ENCODE peak calls at places on chromosome 21, in seven cellular contexts. T, I, O, K, B, F and U are unnamed samples.

GRCh38 chr21:41449613-41450012 is 23.6 kb downstream of the MX1 start:
- DNase-seq in T (no peak), I (no peak), O (no peak), K (no peak), B (no peak), F (no peak), U (no peak)

GRCh38 chr21:31983120-31983519 is 110.3 kb downstream of the HUNK start:
- DNase-seq in T (no peak), I (no peak), O (no peak), K (no peak), B (peak; percentile 37), F (no peak), U (peak; percentile 4)

GRCh38 chr21:43919871-43920801 is 55.1 kb downstream of the AGPAT3 start:
- DNase-seq in T (no peak), I (no peak), O (no peak), K (no peak), B (no peak), F (peak; percentile 54), U (no peak)

GRCh38 chr21:27067226-27067625 is 100.3 kb upstream of the ADAMTS5 start:
- DNase-seq in T (no peak), I (no peak), O (no peak), K (no peak), B (no peak), F (no peak), U (no peak)

GRCh38 chr21:31750843-31751242 is 18.9 kb upstream of the SCAF4 start:
- DNase-seq in T (no peak), I (no peak), O (peak; percentile 50), K (no peak), B (no peak), F (no peak), U (no peak)

GRCh38 chr21:27725916-27726315 is 759.0 kb upstream of the ADAMTS5 start:
- DNase-seq in T (no peak), I (no peak), O (no peak), K (no peak), B (no peak), F (no peak), U (no peak)

GRCh38 chr21:29601072-29601471 is 302.4 kb downstream of the BACH1 start:
- DNase-seq in T (no peak), I (no peak), O (no peak), K (no peak), B (no peak), F (no peak), U (no peak)

GRCh38 chr21:37073417-37074194 is 552 bp downstream of the TTC3 start:
- DNase-seq in T (peak; percentile 73), I (no peak), O (no peak), K (peak; percentile 61), B (no peak), F (no peak), U (peak; percentile 21)

GRCh38 chr21:31444061-31444460 is 100.0 kb upstream of the TIAM1 start:
- DNase-seq in T (no peak), I (no peak), O (no peak), K (no peak), B (no peak), F (no peak), U (no peak)

GRCh38 chr21:32403201-32403701 is 9.3 kb upstream of the EVA1C start:
- DNase-seq in T (peak; percentile 86), I (no peak), O (no peak), K (peak; percentile 81), B (peak; percentile 48), F (peak; percentile 3), U (peak; percentile 48)

DNA sequence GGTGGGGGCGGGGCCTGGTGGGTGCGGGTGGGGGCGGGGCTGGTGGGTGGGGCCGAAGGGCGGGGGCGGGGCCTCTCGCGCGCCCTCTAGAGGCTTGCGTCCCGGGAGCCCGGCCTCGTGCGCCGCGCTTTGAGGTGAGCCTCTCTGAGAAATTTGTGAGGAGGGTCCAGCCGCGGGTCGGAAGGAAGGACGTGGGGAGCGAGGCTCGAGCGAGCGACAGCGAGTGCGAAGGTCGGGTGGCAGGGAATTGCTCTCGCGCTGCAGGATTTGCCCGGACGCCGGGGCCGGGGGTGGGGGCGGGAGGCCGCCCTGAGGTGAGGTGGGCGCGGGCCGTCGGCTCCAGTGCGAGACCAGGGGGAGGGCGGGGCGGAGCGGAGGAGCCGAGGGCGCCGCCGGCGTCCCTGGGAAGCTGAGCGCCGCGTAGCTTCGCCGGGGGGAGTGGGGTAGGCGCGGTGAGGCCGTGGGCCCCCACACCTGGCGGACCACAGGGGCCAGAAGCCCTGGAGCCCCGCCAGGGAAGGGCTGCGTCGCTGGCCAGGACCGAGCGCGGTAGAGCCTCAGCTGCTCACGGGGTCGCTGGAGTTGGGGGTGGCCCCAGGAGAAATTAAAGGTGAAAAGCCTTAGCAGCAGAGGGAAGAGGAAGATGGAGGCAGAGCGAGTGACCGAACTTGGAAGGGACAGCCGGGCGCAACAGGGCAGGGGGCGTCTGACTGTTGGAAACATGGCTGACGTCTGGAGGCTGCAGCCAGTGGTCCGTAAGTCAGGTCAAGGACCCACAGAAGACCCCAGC is 754 bp upstream of the LSS start:
- DNase-seq in T (peak; percentile 71), I (peak; percentile 10), O (no peak), K (peak; percentile 86), B (peak; percentile 37), F (no peak), U (no peak)
- TF ChIP-seq JUND in T (no peak), I (no peak), O (no peak), K (no peak), B (no peak), F (no peak), U (no peak)

GRCh38 chr21:42534901-42535378 is 21.3 kb downstream of the SLC37A1 start:
- DNase-seq in T (no peak), I (no peak), O (no peak), K (no peak), B (no peak), F (peak; percentile 80), U (no peak)

GRCh38 chr21:42537106-42537742 is 23.6 kb downstream of the SLC37A1 start:
- DNase-seq in T (peak; percentile 36), I (no peak), O (no peak), K (no peak), B (no peak), F (no peak), U (peak; percentile 52)

GRCh38 chr21:42536601-42537000 is 22.9 kb downstream of the SLC37A1 start:
- DNase-seq in T (no peak), I (no peak), O (no peak), K (no peak), B (no peak), F (no peak), U (no peak)

GRCh38 chr21:42534361-42534900 is 20.8 kb downstream of the SLC37A1 start:
- DNase-seq in T (no peak), I (no peak), O (no peak), K (peak; percentile 49), B (no peak), F (no peak), U (no peak)

DNA sequence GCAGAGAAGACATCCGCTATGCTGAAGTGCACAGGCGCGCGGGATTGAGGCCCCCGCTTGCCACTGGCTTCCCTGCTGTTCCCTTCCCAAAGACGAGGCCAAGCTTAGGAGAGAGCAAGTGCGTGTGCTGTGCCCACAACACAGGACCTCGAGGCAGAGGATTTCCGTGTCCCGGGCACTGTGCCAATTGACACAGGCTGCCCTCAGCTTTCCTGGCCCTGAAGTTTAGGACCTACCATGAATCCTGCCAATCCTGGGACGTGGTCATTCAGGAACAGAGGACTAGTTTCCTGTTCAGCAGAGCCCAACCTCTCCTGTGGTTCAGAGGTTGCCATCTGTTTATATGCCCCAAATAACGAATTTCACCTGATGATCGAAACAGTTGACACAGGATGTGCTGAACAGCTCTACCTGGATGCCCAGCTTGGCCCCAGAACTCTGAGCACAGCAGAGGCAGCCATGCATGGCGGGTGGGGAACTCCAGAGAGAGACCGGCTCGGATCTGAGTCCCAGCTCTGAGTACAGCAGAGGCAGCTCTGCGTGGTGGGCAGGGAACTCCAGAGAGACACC is 22.0 kb downstream of the SLC37A1 start:
- DNase-seq in T (no peak), I (no peak), O (no peak), K (no peak), B (no peak), F (peak; percentile 81), U (no peak)
- TF ChIP-seq JUND in T (no peak), I (no peak), O (no peak), K (no peak), B (no peak), F (no peak), U (no peak)

GRCh38 chr21:45142469-45142868 is 68.1 kb downstream of the ADARB1 start:
- DNase-seq in T (peak; percentile 26), I (no peak), O (no peak), K (no peak), B (no peak), F (no peak), U (no peak)
- TF ChIP-seq JUND in T (no peak), I (no peak), O (no peak), K (peak; percentile 50), B (no peak), F (no peak), U (no peak)

GRCh38 chr21:35025206-35026152 is 23.6 kb downstream of the RUNX1 start:
- DNase-seq in T (no peak), I (no peak), O (no peak), K (no peak), B (no peak), F (no peak), U (no peak)

GRCh38 chr21:35021546-35021945 is 27.6 kb downstream of the RUNX1 start:
- DNase-seq in T (no peak), I (no peak), O (no peak), K (no peak), B (no peak), F (no peak), U (no peak)

GRCh38 chr21:35024071-35024420 is 25.1 kb downstream of the RUNX1 start:
- DNase-seq in T (no peak), I (no peak), O (no peak), K (no peak), B (peak; percentile 67), F (no peak), U (no peak)

GRCh38 chr21:35024475-35024874 is 24.6 kb downstream of the RUNX1 start:
- DNase-seq in T (no peak), I (no peak), O (no peak), K (no peak), B (no peak), F (no peak), U (no peak)

DNA sequence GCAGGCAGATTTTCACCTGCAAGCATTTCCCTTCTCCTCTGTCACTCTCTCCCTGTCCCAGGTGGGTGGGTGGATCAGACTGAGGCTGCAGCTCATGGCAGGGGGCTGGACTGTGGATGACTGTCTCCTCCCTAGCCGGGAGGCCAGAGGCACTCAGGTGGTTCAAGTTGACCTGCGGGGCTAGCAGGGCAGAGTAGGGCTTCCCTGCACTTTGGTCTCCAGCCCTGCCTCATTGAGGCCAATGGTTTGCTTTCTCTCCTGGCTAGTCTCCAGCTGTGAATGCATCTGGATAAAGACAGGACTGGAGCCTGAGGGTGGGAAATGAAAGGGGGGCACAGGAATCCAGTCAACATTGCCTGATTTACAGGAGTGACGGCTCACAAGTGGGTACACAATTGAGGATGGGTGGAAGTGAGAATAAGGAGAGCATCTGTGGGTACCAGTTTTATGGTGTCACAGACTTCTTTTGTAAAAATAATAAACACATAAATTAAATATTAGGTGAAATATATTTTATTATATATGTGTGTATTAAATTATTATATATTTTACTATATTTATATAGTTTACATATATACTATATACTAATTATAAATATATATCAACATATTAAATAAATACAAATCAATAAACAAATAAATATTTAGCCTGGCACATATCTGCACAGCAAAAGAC is 25.6 kb downstream of the RUNX1 start:
- DNase-seq in T (no peak), I (no peak), O (no peak), K (no peak), B (peak; percentile 95), F (no peak), U (no peak)
- TF ChIP-seq JUND in T (no peak), I (no peak), O (no peak), K (no peak), B (no peak), F (no peak), U (no peak)